ENCODE peak calls at places on chromosomes 5 and 9, in nine cellular contexts. N, J, W, V, F, I, Z, C and O are unnamed samples.

GRCh38 chr5:126970517-126971017 is 59.8 kb downstream of the MARCHF3 start:
- DNase-seq in I (no peak), W (no peak), Z (no peak), V (peak), J (no peak), N (no peak), F (no peak), C (no peak), O (no peak)

GRCh38 chr9:120974921-120975320 is 48.3 kb upstream of the TRAF1 start:
- DNase-seq in C (no peak), W (no peak), F (no peak), I (no peak), J (no peak), N (no peak), Z (no peak), V (no peak), O (no peak)

GRCh38 chr5:111656580-111656979 is 100.4 kb downstream of the NREP start:
- DNase-seq in N (no peak), I (no peak), J (no peak), F (no peak), V (no peak), W (no peak), Z (no peak), C (no peak), O (no peak)

GRCh38 chr5:1058549-1058945 is 49.9 kb downstream of the NKD2 start:
- DNase-seq in F (no peak), V (no peak), I (no peak), W (no peak), Z (no peak), N (no peak), C (no peak), J (no peak), O (no peak)

GRCh38 chr5:137751869-137752491 is 2.2 kb downstream of the HNRNPA0 start:
- DNase-seq in J (no peak), F (peak), C (peak), W (no peak), I (no peak), Z (no peak), N (no peak), V (peak), O (peak)

GRCh38 chr5:153619706-153620105 is 129.2 kb downstream of the GRIA1 start:
- DNase-seq in W (no peak), N (no peak), J (no peak), F (no peak), C (no peak), V (peak), I (no peak), Z (no peak), O (no peak)

GRCh38 chr9:35136866-35137265 is 21.2 kb upstream of the ATOSB start:
- DNase-seq in F (no peak), V (no peak), W (no peak), N (no peak), I (no peak), C (no peak), J (no peak), Z (no peak), O (no peak)

GRCh38 chr5:72125931-72126620 is 18.8 kb downstream of the MAP1B start:
- DNase-seq in V (no peak), J (no peak), I (no peak), C (no peak), W (no peak), F (no peak), N (no peak), Z (no peak), O (no peak)

GRCh38 chr5:132850066-132850465 is 16.2 kb downstream of the GDF9 start:
- DNase-seq in Z (no peak), F (no peak), W (no peak), N (no peak), J (no peak), C (no peak), V (no peak), I (no peak), O (no peak)

GRCh38 chr9:107198718-107199117 is 84.4 kb upstream of the RAD23B start:
- DNase-seq in V (no peak), W (no peak), N (no peak), J (no peak), F (no peak), I (no peak), Z (no peak), C (no peak), O (no peak)

GRCh38 chr9:76521906-76522305 is 62.9 kb downstream of the GCNT1 start:
- DNase-seq in C (no peak), N (no peak), W (no peak), V (no peak), I (no peak), J (no peak), F (no peak), Z (no peak), O (no peak)

GRCh38 chr9:132181796-132182521 is 20.1 kb downstream of the NTNG2 start:
- DNase-seq in N (no peak), Z (no peak), J (no peak), V (no peak), F (no peak), W (no peak), C (no peak), I (no peak), O (no peak)

GRCh38 chr5:74763504-74763903 is 3.4 kb downstream of the GFM2 start:
- DNase-seq in Z (no peak), C (no peak), J (no peak), V (no peak), F (no peak), I (no peak), W (no peak), N (no peak), O (no peak)

GRCh38 chr5:60287174-60287771 is 393.7 kb upstream of the PDE4D start:
- DNase-seq in V (peak), I (peak), Z (no peak), J (peak), C (peak), N (no peak), W (no peak), F (peak), O (no peak)

GRCh38 chr5:82340799-82341198 is 62.6 kb upstream of the RPS23 start:
- DNase-seq in W (no peak), J (no peak), C (no peak), I (no peak), F (no peak), V (no peak), Z (no peak), N (no peak), O (no peak)

GRCh38 chr9:87180361-87180760 is 233.1 kb upstream of the GAS1 start:
- DNase-seq in J (no peak), I (no peak), C (no peak), Z (no peak), N (no peak), F (no peak), W (no peak), V (no peak), O (no peak)

GRCh38 chr5:83227611-83228010 is 150.3 kb downstream of the XRCC4 start:
- DNase-seq in C (no peak), Z (no peak), F (no peak), I (no peak), V (no peak), J (no peak), N (no peak), W (no peak), O (no peak)

GRCh38 chr5:1929108-1929991 is 46.6 kb upstream of the IRX4 start:
- DNase-seq in Z (no peak), W (no peak), N (no peak), J (no peak), F (no peak), I (no peak), C (no peak), V (no peak), O (no peak)

GRCh38 chr5:177103523-177104253 is 17.0 kb downstream of the FGFR4 start:
- DNase-seq in I (no peak), N (no peak), J (no peak), C (no peak), V (no peak), W (no peak), F (no peak), Z (no peak), O (no peak)

GRCh38 chr9:126664893-126665695 is 51.4 kb downstream of the LMX1B start:
- DNase-seq in C (no peak), J (no peak), F (no peak), N (no peak), W (no peak), V (no peak), I (no peak), Z (no peak), O (peak)

GRCh38 chr5:172841258-172841657 is 7.2 kb downstream of the ERGIC1 start:
- DNase-seq in V (no peak), N (no peak), I (no peak), F (no peak), J (no peak), W (no peak), Z (no peak), C (no peak), O (no peak)

GRCh38 chr5:13932561-13932960 is 11.9 kb downstream of the DNAH5 start:
- DNase-seq in Z (no peak), I (no peak), F (no peak), C (no peak), W (no peak), J (no peak), V (no peak), N (no peak), O (no peak)

GRCh38 chr5:153480401-153480800 is 10.1 kb upstream of the GRIA1 start:
- DNase-seq in I (no peak), W (no peak), J (no peak), C (no peak), N (no peak), F (no peak), Z (peak), V (no peak), O (no peak)

GRCh38 chr9:81146684-81147337 is 542.5 kb downstream of the TLE1 start:
- DNase-seq in I (no peak), V (no peak), F (no peak), W (no peak), N (no peak), C (no peak), Z (no peak), J (no peak), O (no peak)

GRCh38 chr9:7613931-7614330 is 185.6 kb downstream of the DMAC1 start:
- DNase-seq in N (no peak), J (no peak), C (no peak), V (no peak), I (no peak), Z (no peak), F (no peak), W (no peak), O (no peak)

GRCh38 chr5:113806250-113806649 is 292.8 kb downstream of the YTHDC2 start:
- DNase-seq in Z (no peak), N (no peak), V (peak), F (no peak), I (no peak), C (no peak), J (no peak), W (no peak), O (no peak)

GRCh38 chr5:151037561-151038291 is 17.3 kb downstream of the GPX3 start:
- DNase-seq in V (peak), Z (no peak), I (no peak), F (peak), C (no peak), N (no peak), J (no peak), W (peak), O (no peak)

GRCh38 chr9:89442981-89443817 is 54.7 kb downstream of the SEMA4D start:
- DNase-seq in N (no peak), W (no peak), F (no peak), C (no peak), J (no peak), I (no peak), Z (no peak), V (no peak), O (peak)

GRCh38 chr5:74127377-74128338 is 501.7 kb downstream of the ARHGEF28 start:
- DNase-seq in J (no peak), I (no peak), Z (no peak), C (no peak), N (no peak), W (no peak), F (peak), V (peak), O (peak)

GRCh38 chr9:120358877-120359276 is 221.1 kb downstream of the CDK5RAP2 start:
- DNase-seq in Z (no peak), C (no peak), W (no peak), V (no peak), N (peak), F (no peak), I (no peak), J (no peak), O (no peak)

GRCh38 chr9:36450110-36450732 is 50.2 kb upstream of the RNF38 start:
- DNase-seq in F (peak), J (no peak), C (no peak), N (no peak), Z (no peak), I (no peak), V (peak), W (no peak), O (peak)

GRCh38 chr9:8374471-8374870 is 574.9 kb upstream of the DMAC1 start:
- DNase-seq in W (no peak), V (peak), I (no peak), C (no peak), Z (no peak), F (no peak), J (no peak), N (no peak), O (no peak)

GRCh38 chr9:34566972-34567371 is 22.6 kb downstream of the CNTFR start:
- DNase-seq in C (no peak), W (no peak), V (no peak), I (no peak), N (no peak), F (no peak), Z (no peak), J (no peak), O (no peak)

DNA sequence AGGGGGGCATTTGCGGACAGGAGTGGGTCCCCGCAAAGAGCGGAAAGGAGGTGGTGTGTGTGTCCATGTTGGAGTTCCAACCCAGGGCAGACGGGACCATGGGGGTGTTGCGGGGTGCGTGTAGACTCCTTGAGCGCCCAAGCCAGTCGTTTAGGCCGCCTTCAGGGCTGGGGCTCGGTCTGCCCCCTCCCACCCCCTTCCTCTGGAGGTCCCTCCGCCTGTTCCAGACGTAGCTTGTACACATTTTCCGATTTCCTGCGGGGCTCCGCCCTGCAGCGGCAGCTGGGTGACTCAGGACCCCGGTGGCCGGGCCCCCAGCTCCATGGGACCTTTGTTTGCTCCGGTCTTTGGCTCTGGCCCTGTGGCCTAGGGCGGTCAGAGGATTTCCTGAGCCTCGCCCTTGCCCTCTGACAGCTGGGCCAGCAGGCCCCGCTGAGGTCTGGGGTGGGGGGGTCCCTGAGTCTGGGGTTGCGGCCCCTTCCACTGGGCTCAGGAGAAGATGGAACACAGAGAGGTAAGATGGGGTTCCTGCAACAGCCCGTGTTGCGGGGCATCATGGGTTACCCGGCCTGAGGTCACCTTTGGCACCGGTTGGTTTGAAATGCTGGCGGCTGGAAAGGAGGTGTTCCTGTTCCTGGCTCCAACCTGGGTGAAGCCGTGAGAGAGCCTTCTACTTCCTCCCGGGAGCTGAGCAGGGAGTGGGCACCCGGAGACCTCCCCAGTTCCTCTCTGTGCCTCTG is 1.5 kb downstream of the PKN3 start:
- DNase-seq in V (peak), W (peak), C (no peak), I (peak), F (no peak), Z (no peak), N (no peak), J (no peak), O (no peak)
- TF ChIP-seq POLR2AphosphoS5 in V (peak), W (no peak), C (no peak), I (no peak), F (no peak), Z (no peak), N (no peak), J (no peak), O (no peak)

GRCh38 chr9:133967024-133967741 is 24.9 kb downstream of the VAV2 start:
- DNase-seq in J (no peak), N (no peak), W (no peak), Z (no peak), I (no peak), V (no peak), C (no peak), F (no peak), O (no peak)
- TF ChIP-seq POLR2A in J (no peak), N (no peak), W (no peak), Z (no peak), I (no peak), V (no peak), C (no peak), F (no peak), O (no peak)

GRCh38 chr5:179619776-179620175 is 3.7 kb downstream of the HNRNPH1 start:
- DNase-seq in I (no peak), W (no peak), Z (no peak), N (no peak), V (peak), F (no peak), J (no peak), C (no peak), O (no peak)
- H3K27ac ChIP-seq in I (no peak), W (peak), Z (no peak), N (peak), V (no peak), F (no peak), J (no peak), C (peak), O (no peak)

DNA sequence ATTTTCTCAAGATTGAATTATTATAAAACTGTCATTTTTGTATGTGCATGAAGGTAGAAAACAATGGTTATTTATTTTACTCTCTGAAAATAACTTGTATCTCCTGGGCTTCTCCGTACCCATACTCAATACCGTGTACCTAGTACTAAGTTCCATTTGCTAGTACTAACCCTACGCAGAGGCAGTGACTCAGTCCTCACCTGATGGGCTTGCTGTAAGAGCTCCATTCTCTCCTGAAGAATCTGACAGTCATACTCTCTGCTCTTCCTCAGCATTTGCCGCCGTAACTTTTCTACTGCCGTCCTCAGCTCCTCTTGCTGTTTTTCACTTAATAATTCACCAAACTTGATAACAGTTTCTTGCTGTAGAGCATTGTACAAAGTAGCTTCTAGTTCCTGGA is 107.8 kb upstream of the DPYSL3 start:
- DNase-seq in W (no peak), F (no peak), C (no peak), Z (no peak), J (no peak), V (no peak), I (no peak), N (no peak), O (no peak)
- TF ChIP-seq POLR2AphosphoS5 in W (no peak), F (no peak), C (no peak), Z (no peak), J (no peak), V (no peak), I (no peak), N (no peak), O (no peak)